ENCODE peak calls at places on chromosomes 11 and 22, in five cellular contexts. V, R, Y, T and G are unnamed samples.

GRCh38 chr22:35892192-35892591 is 136.4 kb downstream of the RBFOX2 start:
- DNase-seq in V (peak; percentile 44), R (no peak), Y (peak; percentile 79), T (no peak), G (no peak)

GRCh38 chr11:45577755-45578154 is 87.7 kb downstream of the CHST1 start:
- DNase-seq in V (no peak), R (no peak), Y (no peak), T (no peak), G (no peak)

GRCh38 chr11:5369793-5370192 is 13.8 kb upstream of the OR51M1 start:
- DNase-seq in V (no peak), R (no peak), Y (peak; percentile 87), T (no peak), G (peak; percentile 42)

GRCh38 chr11:3627291-3627690 is 14.5 kb downstream of the ART5 start:
- DNase-seq in V (no peak), R (no peak), Y (peak; percentile 66), T (no peak), G (no peak)

GRCh38 chr22:46813816-46814597 is 51.6 kb downstream of the TBC1D22A start:
- DNase-seq in V (no peak), R (no peak), Y (peak; percentile 46), T (no peak), G (no peak)

GRCh38 chr22:24133187-24133965 is 47.9 kb upstream of the SUSD2 start:
- DNase-seq in V (peak; percentile 44), R (peak; percentile 75), Y (peak; percentile 55), T (no peak), G (no peak)

GRCh38 chr11:78038697-78039313 is 15.7 kb upstream of the KCTD14 start:
- DNase-seq in V (no peak), R (no peak), Y (no peak), T (peak; percentile 91), G (no peak)

GRCh38 chr11:46315033-46315738 is 32.1 kb upstream of the DGKZ start:
- DNase-seq in V (peak; percentile 71), R (peak; percentile 80), Y (peak; percentile 87), T (peak; percentile 63), G (no peak)

GRCh38 chr11:111409915-111410314 is 30.8 kb upstream of the POU2AF1 start:
- DNase-seq in V (no peak), R (no peak), Y (no peak), T (no peak), G (no peak)

GRCh38 chr11:28049338-28050216 is 58.4 kb downstream of the KIF18A start:
- DNase-seq in V (no peak), R (no peak), Y (peak; percentile 58), T (no peak), G (peak; percentile 36)

GRCh38 chr22:37752189-37753061 is 55.3 kb upstream of the GCAT start:
- DNase-seq in V (peak; percentile 92), R (peak; percentile 99), Y (peak; percentile 99), T (peak; percentile 91), G (peak; percentile 86)

GRCh38 chr11:117818036-117818858 is 6.3 kb downstream of the FXYD2 start:
- DNase-seq in V (no peak), R (no peak), Y (no peak), T (no peak), G (no peak)

GRCh38 chr11:86919557-86920210 is 35.5 kb downstream of the FZD4 start:
- DNase-seq in V (no peak), R (no peak), Y (peak; percentile 83), T (no peak), G (peak; percentile 49)

GRCh38 chr11:128715691-128716153 is 21.9 kb downstream of the FLI1 start:
- DNase-seq in V (no peak), R (peak; percentile 72), Y (peak; percentile 52), T (no peak), G (no peak)

GRCh38 chr22:44678980-44679647 is 22.9 kb upstream of the PRR5 start:
- DNase-seq in V (no peak), R (peak; percentile 21), Y (no peak), T (no peak), G (no peak)

GRCh38 chr11:61684870-61685610 is 4.8 kb downstream of the DAGLA start:
- DNase-seq in V (no peak), R (no peak), Y (no peak), T (no peak), G (no peak)

GRCh38 chr22:30717331-30717921 is 22.8 kb downstream of the OSBP2 start:
- DNase-seq in V (no peak), R (no peak), Y (peak; percentile 91), T (no peak), G (peak; percentile 77)

GRCh38 chr11:132911186-132911585 is 621.1 kb downstream of the OPCML start:
- DNase-seq in V (no peak), R (no peak), Y (peak; percentile 63), T (no peak), G (peak; percentile 64)

GRCh38 chr11:27331984-27332383 is 31.0 kb downstream of the CCDC34 start:
- DNase-seq in V (no peak), R (no peak), Y (peak; percentile 30), T (no peak), G (no peak)

GRCh38 chr11:130514851-130515250 is 66.4 kb downstream of the ADAMTS15 start:
- DNase-seq in V (no peak), R (no peak), Y (no peak), T (no peak), G (no peak)

GRCh38 chr22:27620367-27621154 is 181.0 kb downstream of the MN1 start:
- DNase-seq in V (no peak), R (no peak), Y (no peak), T (no peak), G (no peak)

GRCh38 chr11:79201637-79202347 is 239.0 kb downstream of the TENM4 start:
- DNase-seq in V (no peak), R (no peak), Y (no peak), T (no peak), G (no peak)

GRCh38 chr22:40721266-40721665 is 42.0 kb downstream of the MCHR1 start:
- DNase-seq in V (no peak), R (no peak), Y (peak; percentile 59), T (peak; percentile 10), G (peak; percentile 7)

GRCh38 chr11:23314162-23314561 is 453.9 kb upstream of the CCDC179 start:
- DNase-seq in V (no peak), R (no peak), Y (no peak), T (no peak), G (no peak)

GRCh38 chr11:1817511-1817910 is 17.3 kb upstream of the SYT8 start:
- DNase-seq in V (no peak), R (no peak), Y (no peak), T (no peak), G (no peak)

GRCh38 chr11:45530776-45531175 is 134.6 kb downstream of the CHST1 start:
- DNase-seq in V (no peak), R (no peak), Y (no peak), T (no peak), G (no peak)

GRCh38 chr22:30943368-30943767 is 25.2 kb downstream of the MORC2 start:
- DNase-seq in V (no peak), R (no peak), Y (no peak), T (no peak), G (no peak)

GRCh38 chr11:36264011-36264410 is 25.2 kb downstream of the COMMD9 start:
- DNase-seq in V (no peak), R (no peak), Y (no peak), T (no peak), G (no peak)

GRCh38 chr11:67262731-67263675 is 3.3 kb upstream of the GRK2 start:
- DNase-seq in V (peak; percentile 85), R (peak; percentile 93), Y (peak; percentile 88), T (peak; percentile 74), G (peak; percentile 55)

GRCh38 chr11:82858556-82859091 is 41.6 kb downstream of the PRCP start:
- DNase-seq in V (no peak), R (no peak), Y (peak; percentile 83), T (no peak), G (peak; percentile 23)

GRCh38 chr11:4991066-4991465 is 3.6 kb upstream of the OR51L1 start:
- DNase-seq in V (no peak), R (no peak), Y (no peak), T (no peak), G (no peak)

GRCh38 chr22:26466196-26466595 is 17.4 kb downstream of the HPS4 start:
- DNase-seq in V (no peak), R (no peak), Y (peak; percentile 73), T (no peak), G (no peak)
- H3K4me3 ChIP-seq in V (no peak overlapping the region), R (no peak overlapping the region), Y (no peak overlapping the region), T (no peak overlapping the region), G (no peak overlapping the region)

DNA sequence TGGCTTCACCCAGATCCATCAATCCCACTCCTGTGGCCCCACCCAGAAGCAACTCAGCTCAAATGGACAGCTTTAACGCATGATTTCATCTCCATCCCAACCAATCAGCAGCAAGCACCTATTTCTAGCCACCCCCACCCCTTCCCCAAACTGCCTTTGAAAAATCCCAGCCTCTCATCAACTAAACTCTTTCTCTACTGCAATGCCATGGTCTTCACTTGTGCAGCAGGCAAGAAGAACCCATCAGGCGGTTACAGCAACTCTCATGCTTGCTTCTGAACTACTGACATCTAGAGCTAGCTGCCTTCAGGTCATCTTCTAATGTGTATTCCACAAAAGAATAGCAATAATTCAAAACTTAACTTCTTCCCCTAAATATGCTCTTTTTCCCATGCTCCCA is 42.1 kb upstream of the STK33 start:
- DNase-seq in V (no peak), R (no peak), Y (no peak), T (no peak), G (no peak)
- H3K4me3 ChIP-seq in V (no peak overlapping the region), R (no peak overlapping the region), Y (no peak overlapping the region), T (no peak overlapping the region), G (no peak overlapping the region)

DNA sequence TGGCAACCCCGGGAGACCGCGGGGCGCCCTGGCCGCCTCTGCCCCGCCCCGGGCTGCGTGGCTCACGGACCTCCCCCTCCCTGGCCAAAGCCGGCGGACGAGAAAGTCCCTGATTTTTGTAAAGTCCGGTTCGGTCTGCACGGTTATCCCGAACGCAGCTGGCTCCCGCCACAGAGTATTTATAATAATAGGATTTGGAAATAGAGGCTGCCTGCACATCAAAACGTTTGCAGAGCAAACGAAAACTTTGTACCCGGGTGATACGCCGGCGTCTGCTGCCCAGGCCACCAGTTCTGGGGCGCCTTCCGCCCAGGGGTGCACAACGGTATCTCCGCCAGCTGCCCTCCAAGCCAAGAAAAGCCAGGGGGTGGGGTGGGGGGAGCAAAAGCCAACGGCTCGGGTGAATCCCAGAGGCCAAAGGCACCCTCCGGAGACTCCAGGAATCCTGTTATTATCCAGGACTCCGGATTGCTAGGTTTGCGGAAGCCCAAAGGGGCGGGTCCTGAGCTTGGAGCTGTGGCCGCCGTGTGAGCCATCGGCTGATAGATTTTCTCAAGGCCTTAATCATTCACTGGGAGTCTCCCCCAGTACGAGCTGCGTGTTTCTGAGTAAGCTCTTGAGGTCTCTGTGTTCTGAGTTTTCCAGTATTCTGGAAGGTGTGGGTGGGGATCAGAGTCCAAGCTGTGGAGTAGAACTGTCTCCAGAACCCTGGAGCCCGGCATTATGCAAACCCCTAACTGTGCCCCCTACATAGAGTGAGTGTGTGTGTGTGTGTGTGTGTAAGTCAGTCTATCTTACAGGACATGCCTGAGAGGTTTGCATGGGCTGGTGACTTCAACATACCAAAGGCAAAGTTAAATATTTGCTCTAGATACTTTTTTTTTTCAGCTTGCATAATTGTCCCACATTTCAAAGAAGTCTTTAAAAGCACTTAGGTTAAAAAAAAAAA is 679 bp upstream of the SHANK2 start:
- DNase-seq in V (no peak), R (no peak), Y (peak; percentile 64), T (peak; percentile 71), G (no peak)
- H3K4me3 ChIP-seq in V (peak overlapping the region; percentile 12), R (peak overlapping the region; percentile 71), Y (peak overlapping the region; percentile 35), T (peak overlapping the region; percentile 69), G (peak overlapping the region; percentile 45)

DNA sequence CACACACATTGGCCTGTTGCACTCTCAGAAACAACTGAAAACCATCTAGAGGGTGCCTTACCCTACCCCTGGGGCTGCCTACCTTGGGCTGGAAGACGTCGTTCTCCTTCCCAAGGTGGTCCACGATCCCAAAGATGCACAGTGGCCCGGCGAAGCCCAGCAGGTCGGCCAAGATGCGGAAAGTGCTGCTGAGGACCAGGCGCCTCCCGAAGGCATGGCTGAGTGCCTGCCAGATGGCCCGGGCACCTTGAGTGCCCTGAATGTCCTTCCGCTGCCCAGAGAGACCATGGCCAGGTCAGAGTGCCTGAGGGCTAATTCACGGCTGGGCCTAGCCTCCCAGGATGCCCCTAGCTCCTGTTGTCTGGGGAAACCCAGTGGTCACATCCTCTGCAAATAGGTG is 16.2 kb downstream of the ABCC8 start:
- DNase-seq in V (no peak), R (no peak), Y (no peak), T (no peak), G (no peak)
- H3K4me3 ChIP-seq in V (no peak overlapping the region), R (no peak overlapping the region), Y (no peak overlapping the region), T (no peak overlapping the region), G (no peak overlapping the region)